ENCODE peak calls at places on chromosomes 16 and 17, in seven cellular contexts. Y is GM12878; P is heart left ventricle; R is naive thymus-derived CD4-positive, alpha-beta T cell; Z is prostate gland; W is right cardiac atrium; F is lower lobe of right lung. C is an unnamed sample.

GRCh38 chr17:59423137-59423703 is 91.8 kb downstream of the YPEL2 start:
- DNase-seq in Z (no peak), F (no peak), W (peak), P (peak), R (no peak), Y (no peak), C (peak)

GRCh38 chr17:49183341-49183740 is 27.0 kb downstream of the GNGT2 start:
- DNase-seq in P (no peak), Y (no peak), R (no peak), F (no peak), W (no peak), Z (no peak), C (no peak)

GRCh38 chr16:55088098-55088497 is 157.4 kb downstream of the IRX5 start:
- DNase-seq in Z (no peak), Y (no peak), R (no peak), F (no peak), W (no peak), P (no peak), C (no peak)

GRCh38 chr16:55490301-55490700 is 11.3 kb downstream of the MMP2 start:
- DNase-seq in F (no peak), W (no peak), R (no peak), Z (no peak), P (no peak), Y (no peak), C (no peak)

GRCh38 chr17:79897243-79898063 is 58.2 kb upstream of the CBX4 start:
- DNase-seq in F (no peak), W (no peak), Z (peak), Y (no peak), R (no peak), P (no peak), C (peak)

GRCh38 chr16:69363281-69363717 is 11.7 kb upstream of the TMED6 start:
- DNase-seq in R (no peak), W (no peak), Y (no peak), P (no peak), Z (no peak), F (peak), C (no peak)

GRCh38 chr16:75011634-75012307 is 12.9 kb downstream of the ZNRF1 start:
- DNase-seq in P (no peak), R (peak), W (no peak), Y (peak), F (no peak), Z (no peak), C (no peak)

GRCh38 chr17:17445296-17445924 is 31.4 kb upstream of the MED9 start:
- DNase-seq in Z (no peak), P (no peak), R (no peak), W (no peak), F (no peak), Y (no peak), C (no peak)

GRCh38 chr16:3819741-3820724 is 60.5 kb downstream of the CREBBP start:
- DNase-seq in R (no peak), Y (no peak), W (no peak), P (no peak), Z (peak), F (no peak), C (no peak)

GRCh38 chr16:72124148-72124547 is 30.5 kb downstream of the DHX38 start:
- DNase-seq in Z (no peak), W (no peak), Y (no peak), P (no peak), R (no peak), F (no peak), C (no peak)
- H3K4me3 ChIP-seq in Z (no peak), W (no peak), Y (no peak), P (no peak), R (no peak), F (no peak), C (no peak)

GRCh38 chr17:28405632-28406477 is at the start of gene SLC46A1:
- DNase-seq in P (peak), Z (peak), W (peak), F (peak), R (peak), Y (no peak), C (peak)

GRCh38 chr17:28407974-28408306 is 1.9 kb upstream of the SLC46A1 start:
- DNase-seq in Z (no peak), R (no peak), Y (no peak), W (no peak), F (no peak), P (no peak), C (no peak)

GRCh38 chr17:28404812-28405570 is 1.0 kb downstream of the SLC46A1 start:
- DNase-seq in Y (no peak), P (no peak), R (no peak), W (peak), Z (no peak), F (peak), C (no peak)

GRCh38 chr17:28407130-28407973 is 1.3 kb upstream of the SLC46A1 start:
- DNase-seq in P (no peak), R (no peak), Z (peak), F (peak), W (no peak), Y (no peak), C (no peak)

DNA sequence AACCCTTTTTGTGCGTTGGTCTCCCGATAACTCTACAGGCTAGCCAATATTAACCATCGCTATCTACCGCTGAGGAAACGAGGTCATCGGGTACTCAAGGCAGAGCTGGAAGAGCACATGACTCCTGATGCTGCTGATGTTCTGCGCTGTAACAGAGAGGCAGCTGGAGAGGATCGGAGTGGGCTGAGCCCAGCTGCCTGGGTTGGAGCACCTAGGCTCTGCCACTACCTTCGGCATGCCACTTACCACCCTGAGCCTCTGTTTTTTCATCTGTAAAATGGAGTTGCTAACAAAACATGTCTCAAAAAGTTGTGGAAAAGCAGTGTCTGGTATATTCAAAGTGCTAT is 439 bp upstream of the SLC46A1 start:
- DNase-seq in P (no peak), Y (no peak), F (no peak), W (no peak), Z (no peak), R (no peak), C (no peak)
- H3K27ac ChIP-seq in P (no peak), Y (no peak), F (peak), W (no peak), Z (no peak), R (peak), C (no peak)

GRCh38 chr16:46649571-46649970 is 28.4 kb upstream of the SHCBP1 start:
- DNase-seq in Z (no peak), Y (no peak), R (no peak), W (peak), P (peak), F (no peak), C (no peak)
- H3K4me3 ChIP-seq in Z (peak), Y (no peak), R (no peak), W (no peak), P (peak), F (no peak), C (no peak)

DNA sequence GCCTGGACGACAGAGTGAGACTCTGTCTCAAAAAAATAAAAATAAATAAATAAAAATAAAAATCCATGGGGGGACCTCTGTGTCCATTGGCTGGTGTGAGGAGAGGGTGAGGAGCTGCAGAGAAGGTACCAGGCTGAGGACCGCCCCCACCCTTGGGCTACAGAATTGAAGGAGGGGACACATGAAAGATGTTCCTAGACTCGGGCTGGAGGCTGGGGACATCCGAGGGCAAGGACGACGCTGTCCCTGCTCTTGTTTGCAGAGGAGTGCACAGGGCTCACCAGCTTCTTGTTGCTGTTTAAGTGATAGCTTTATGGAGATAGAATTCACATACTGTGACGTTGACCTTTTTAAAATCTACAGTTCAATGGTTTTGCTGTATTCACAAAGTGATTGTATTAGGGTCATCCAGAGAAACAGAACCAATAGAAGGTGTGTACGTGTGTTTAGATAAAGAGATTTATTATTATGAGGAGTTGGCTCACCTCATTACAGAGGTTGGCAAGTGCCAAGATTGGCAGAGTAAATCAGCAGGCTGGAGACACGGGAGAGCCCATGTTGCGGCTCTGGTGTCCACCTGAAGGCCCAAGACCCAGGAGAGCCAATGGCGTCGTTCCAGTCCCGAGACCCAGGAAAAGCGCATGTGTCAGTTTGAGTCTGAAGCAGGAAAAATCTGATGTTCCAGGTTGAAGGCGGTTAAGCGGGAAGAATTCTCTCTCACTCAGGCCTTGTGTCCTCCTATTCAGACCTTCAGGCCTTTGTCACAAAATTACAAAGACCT is 320.7 kb downstream of the SEC14L1 start:
- DNase-seq in Z (no peak), P (peak), F (no peak), W (peak), Y (no peak), R (no peak), C (no peak)
- H3K27ac ChIP-seq in Z (peak), P (peak), F (peak), W (no peak), Y (peak), R (peak), C (no peak)

DNA sequence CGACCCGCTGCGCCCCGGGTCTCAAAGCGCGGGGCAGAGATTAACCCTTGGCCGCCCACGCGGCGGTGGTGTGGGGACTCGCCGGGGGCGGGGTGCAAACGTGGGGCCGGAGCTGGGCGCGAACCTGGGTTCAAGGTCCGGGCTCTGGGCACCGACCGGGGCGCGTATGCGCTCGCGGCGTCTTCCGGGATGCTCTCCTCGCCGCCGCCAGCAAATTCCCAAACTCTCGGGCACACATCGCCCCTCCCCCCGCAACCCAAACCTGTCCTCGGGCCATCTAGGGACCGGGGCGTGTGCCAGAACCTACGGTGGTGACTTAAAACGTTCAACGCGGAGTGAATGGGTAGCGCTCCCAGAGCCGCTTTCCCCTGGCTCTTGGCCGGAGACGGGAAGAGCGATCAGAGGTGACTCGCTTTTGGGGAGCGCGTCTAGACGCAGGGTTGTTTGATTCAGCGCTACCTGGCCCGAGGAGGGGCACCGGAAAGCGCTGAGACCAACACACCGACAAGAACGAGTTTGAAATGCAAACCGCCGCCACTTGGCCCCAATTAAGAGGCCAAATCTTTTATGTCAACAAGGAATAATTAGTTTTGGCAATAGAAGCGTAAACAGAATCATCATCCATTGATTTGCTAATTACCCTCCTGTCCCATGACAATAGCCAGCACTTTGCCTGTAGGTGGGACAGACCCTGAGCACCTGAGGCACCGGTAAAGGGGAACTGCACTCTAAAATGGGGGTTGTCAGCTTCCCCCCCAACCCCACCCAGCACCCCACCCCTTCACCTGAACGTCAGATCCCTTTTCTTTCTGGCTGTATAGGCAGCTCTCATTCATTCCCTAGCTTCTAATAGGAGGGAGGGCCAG is 46.2 kb downstream of the WNT3 start:
- DNase-seq in F (peak), Z (no peak), Y (no peak), P (peak), R (peak), W (peak), C (peak)
- H3K4me3 ChIP-seq in F (peak), Z (peak), Y (peak), P (peak), R (peak), W (peak), C (peak)

GRCh38 chr16:56983211-56983751 is 6.1 kb upstream of the NLRC5 start:
- DNase-seq in F (no peak), P (no peak), W (no peak), Z (no peak), Y (no peak), R (no peak), C (no peak)

GRCh38 chr16:56984639-56985038 is 4.7 kb upstream of the NLRC5 start:
- DNase-seq in F (no peak), Y (no peak), R (no peak), W (no peak), P (no peak), Z (no peak), C (peak)

GRCh38 chr16:56985962-56986360 is 3.4 kb upstream of the NLRC5 start:
- DNase-seq in R (no peak), Y (no peak), Z (no peak), F (no peak), W (no peak), P (no peak), C (peak)

GRCh38 chr16:56986361-56986760 is 3.0 kb upstream of the NLRC5 start:
- DNase-seq in W (no peak), Y (no peak), P (no peak), R (no peak), Z (no peak), F (no peak), C (peak)

GRCh38 chr16:56985288-56985961 is 3.9 kb upstream of the NLRC5 start:
- DNase-seq in Z (no peak), Y (no peak), R (no peak), W (peak), P (peak), F (peak), C (peak)
- H3K27ac ChIP-seq in Z (no peak), Y (peak), R (peak), W (peak), P (peak), F (peak), C (no peak)

DNA sequence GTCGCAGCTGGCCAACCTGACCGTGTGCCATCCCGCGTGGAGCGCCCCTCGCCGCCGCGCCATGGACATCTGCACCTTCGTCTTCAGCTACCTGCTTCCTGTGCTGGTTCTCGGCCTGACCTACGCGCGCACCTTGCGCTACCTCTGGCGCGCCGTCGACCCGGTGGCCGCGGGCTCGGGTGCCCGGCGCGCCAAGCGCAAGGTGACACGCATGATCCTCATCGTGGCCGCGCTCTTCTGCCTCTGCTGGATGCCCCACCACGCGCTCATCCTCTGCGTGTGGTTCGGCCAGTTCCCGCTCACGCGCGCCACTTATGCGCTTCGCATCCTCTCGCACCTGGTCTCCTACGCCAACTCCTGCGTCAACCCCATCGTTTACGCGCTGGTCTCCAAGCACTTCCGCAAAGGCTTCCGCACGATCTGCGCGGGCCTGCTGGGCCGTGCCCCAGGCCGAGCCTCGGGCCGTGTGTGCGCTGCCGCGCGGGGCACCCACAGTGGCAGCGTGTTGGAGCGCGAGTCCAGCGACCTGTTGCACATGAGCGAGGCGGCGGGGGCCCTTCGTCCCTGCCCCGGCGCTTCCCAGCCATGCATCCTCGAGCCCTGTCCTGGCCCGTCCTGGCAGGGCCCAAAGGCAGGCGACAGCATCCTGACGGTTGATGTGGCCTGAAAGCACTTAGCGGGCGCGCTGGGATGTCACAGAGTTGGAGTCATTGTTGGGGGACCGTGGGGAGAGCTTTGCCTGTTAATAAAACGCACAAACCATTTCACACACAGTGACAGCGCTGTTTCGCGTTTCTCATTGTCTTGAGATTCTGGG is 2.0 kb upstream of the ZACN start:
- DNase-seq in F (no peak), Y (no peak), P (no peak), R (peak), W (no peak), Z (no peak), C (no peak)
- H3K4me3 ChIP-seq in F (peak), Y (no peak), P (no peak), R (peak), W (no peak), Z (no peak), C (no peak)

DNA sequence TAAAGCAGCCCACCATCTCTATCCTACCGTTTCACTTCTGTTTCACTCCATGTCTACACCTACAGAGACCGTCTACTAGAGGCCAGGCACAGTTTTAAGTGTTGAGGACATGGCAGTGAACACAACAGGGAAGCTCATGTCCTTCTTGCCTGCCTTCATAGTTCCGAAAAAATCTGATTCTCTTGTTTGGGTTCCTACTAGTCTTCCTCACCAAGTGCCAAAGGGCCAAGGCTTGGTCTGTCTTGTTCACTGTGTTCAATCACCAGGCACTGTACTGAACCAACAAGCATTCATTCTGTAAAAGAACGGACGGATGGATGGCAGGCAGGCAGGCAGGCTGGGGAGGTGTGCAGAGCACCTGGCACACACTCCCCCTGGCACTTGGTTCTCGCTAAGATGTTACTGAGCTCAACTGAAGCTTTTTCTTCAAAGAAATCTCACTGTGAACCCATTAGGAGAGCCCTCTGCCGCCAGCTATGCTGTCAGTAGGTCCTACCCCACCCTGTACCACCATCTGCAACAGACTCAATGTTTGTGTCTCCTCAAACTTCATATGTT is 2.5 kb downstream of the DEXI start:
- DNase-seq in R (no peak), Z (no peak), W (no peak), P (peak), Y (no peak), F (no peak), C (no peak)
- H3K27ac ChIP-seq in R (peak), Z (peak), W (peak), P (peak), Y (peak), F (no peak), C (no peak)